ENCODE peak calls at places on chromosomes 6 and 20, in six cellular contexts. G is left lung, S is thoracic aorta, D is upper lobe of right lung, A is trophoblast cell, U is PC-3. F is an unnamed sample. For H3K4me1, the result is how much of the 10 kb centered on the place peaks cover.

GRCh38 chr20:16236589-16237241 is 336.5 kb downstream of the KIF16B start:
- DNase-seq in U (no peak), A (no peak), G (no peak), S (no peak), D (no peak), F (no peak)

GRCh38 chr6:64010646-64011045 is 375.0 kb downstream of the PHF3 start:
- DNase-seq in U (no peak), G (no peak), A (peak), S (no peak), D (no peak), F (no peak)

GRCh38 chr6:47061631-47062300 is 19.6 kb upstream of the ADGRF1 start:
- DNase-seq in G (no peak), A (no peak), S (no peak), U (peak), D (no peak), F (no peak)

GRCh38 chr6:159169193-159169555 is at the start of gene FNDC1:
- DNase-seq in G (peak), A (peak), D (peak), S (no peak), U (no peak), F (no peak)

GRCh38 chr20:45545754-45546453 is 1.3 kb downstream of the EPPIN start:
- DNase-seq in G (no peak), A (peak), S (no peak), U (peak), D (no peak), F (no peak)

GRCh38 chr6:88856566-88856965 is 106.9 kb downstream of the RNGTT start:
- DNase-seq in U (no peak), A (no peak), S (no peak), D (no peak), G (no peak), F (no peak)

GRCh38 chr6:147530132-147531060 is 21.9 kb downstream of the SAMD5 start:
- DNase-seq in S (no peak), A (no peak), U (peak), G (no peak), D (no peak), F (no peak)

GRCh38 chr6:84193140-84193708 is 34.2 kb downstream of the CEP162 start:
- DNase-seq in D (no peak), U (peak), S (no peak), A (no peak), G (no peak), F (no peak)

GRCh38 chr6:144351338-144351737 is 66.2 kb downstream of the UTRN start:
- DNase-seq in G (no peak), D (no peak), S (no peak), A (no peak), U (no peak), F (no peak)
- H3K4me1 ChIP-seq in G (under half), D (half or more), S (under half), A (under half), U (under half), F (under half)

GRCh38 chr20:62822239-62822787 is 5.5 kb downstream of the COL9A3 start:
- DNase-seq in A (no peak), S (no peak), U (no peak), D (no peak), G (no peak), F (no peak)
- H3K4me1 ChIP-seq in A (under half), S (under half), U (under half), D (under half), G (under half), F (under half)

GRCh38 chr20:23585808-23586734 is 17.8 kb upstream of the CST9L start:
- DNase-seq in S (no peak), A (no peak), G (no peak), D (no peak), U (no peak), F (no peak)

GRCh38 chr20:23587631-23588030 is 18.1 kb downstream of the CST9 start:
- DNase-seq in S (no peak), G (no peak), U (no peak), A (no peak), D (no peak), F (no peak)

GRCh38 chr20:23585449-23585807 is 17.1 kb upstream of the CST9L start:
- DNase-seq in A (no peak), U (no peak), G (no peak), S (no peak), D (no peak), F (no peak)

GRCh38 chr20:23586735-23587525 is 18.6 kb upstream of the CST9L start:
- DNase-seq in D (no peak), S (no peak), G (no peak), U (no peak), A (no peak), F (no peak)

GRCh38 chr20:23588434-23589403 is 17.0 kb downstream of the CST9 start:
- DNase-seq in U (no peak), A (no peak), G (no peak), D (no peak), S (no peak), F (no peak)
- H3K4me1 ChIP-seq in U (under half), A (under half), G (under half), D (under half), S (under half), F (under half)

DNA sequence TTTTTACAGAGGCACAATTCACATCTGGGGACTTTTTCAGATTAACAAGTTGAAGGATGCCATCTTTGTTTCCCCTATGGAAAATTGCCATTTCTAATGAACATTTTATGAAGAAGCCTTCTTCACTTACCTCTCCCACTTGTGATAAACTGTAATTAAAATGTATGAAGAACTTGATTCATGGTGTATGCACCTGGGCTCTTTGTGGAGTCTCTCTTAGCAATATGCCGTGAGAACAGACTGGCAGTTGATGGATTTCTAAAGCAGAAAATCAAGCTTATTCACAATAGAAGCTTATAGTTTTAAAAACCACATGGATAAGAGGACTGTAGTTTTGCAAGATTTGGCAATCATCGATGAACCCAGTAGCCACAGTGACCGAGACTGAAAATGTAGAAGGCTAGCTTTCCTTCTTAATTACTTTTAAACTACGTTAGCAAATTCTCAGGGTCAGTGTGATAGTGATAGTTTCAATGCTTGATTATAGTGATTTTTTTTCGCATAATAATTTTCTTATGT is 270.6 kb downstream of the PRL start:
- DNase-seq in G (no peak), S (no peak), U (no peak), D (no peak), A (no peak), F (no peak)
- H3K4me1 ChIP-seq in G (under half), S (under half), U (under half), D (under half), A (under half), F (under half)

DNA sequence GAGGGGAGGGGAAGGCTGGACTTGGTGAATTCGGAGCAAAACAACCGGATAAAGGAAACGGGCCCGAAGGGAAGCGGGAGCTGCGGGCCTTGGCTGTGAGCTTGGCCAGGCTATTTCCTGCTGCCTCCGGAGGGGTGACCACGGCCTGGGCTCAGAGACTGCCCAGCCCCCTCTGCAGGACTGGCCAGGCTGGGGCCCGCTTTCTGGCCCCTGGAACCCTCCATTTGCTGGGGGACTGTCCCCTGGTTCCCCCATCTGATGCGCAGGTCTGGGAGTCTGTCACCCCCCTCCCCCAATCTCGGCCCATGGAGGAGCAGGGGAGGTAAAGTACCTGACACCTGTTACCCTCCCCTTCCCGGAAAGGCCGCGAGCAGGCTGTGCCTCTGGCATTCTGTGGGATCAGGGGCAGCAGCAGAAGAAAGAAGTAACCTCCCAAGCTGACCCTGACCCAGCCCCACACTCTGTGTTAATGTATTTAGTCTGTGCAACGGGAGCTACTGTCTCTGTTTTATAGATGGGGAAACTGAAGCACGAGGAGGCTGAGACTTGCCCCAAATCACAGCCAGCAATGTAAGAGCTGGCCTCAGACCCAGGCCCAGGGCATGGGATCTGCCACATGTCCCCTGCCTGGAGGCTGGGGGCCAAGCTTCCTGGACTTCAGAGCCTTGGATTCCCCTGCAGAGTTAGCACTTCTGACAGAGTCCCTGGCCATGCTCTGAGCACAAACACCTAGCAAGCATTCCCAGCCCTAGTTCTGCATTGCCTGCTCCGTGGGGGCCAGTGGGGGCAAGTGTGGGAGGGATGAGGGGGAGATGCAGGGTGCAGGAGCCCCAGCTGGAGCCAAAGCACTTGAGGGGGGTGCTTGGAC is 3.5 kb downstream of the C20orf204 start:
- DNase-seq in D (no peak), U (no peak), A (no peak), G (no peak), S (no peak), F (no peak)
- H3K4me1 ChIP-seq in D (under half), U (under half), A (under half), G (under half), S (under half), F (under half)

GRCh38 chr20:63848003-63848911 is 13.0 kb upstream of the ABHD16B start:
- DNase-seq in D (no peak), U (no peak), G (no peak), S (no peak), A (no peak), F (no peak)
- H3K4me1 ChIP-seq in D (under half), U (under half), G (under half), S (under half), A (under half), F (under half)

GRCh38 chr6:43919774-43920173 is 149.8 kb downstream of the VEGFA start:
- DNase-seq in S (no peak), U (no peak), A (no peak), G (no peak), D (no peak), F (no peak)
- H3K4me1 ChIP-seq in S (under half), U (under half), A (under half), G (under half), D (under half), F (under half)

GRCh38 chr6:1708141-1708540 is 98.4 kb downstream of the FOXC1 start:
- DNase-seq in U (no peak), A (no peak), D (no peak), G (no peak), S (no peak), F (no peak)
- H3K4me1 ChIP-seq in U (under half), A (under half), D (under half), G (under half), S (under half), F (under half)

DNA sequence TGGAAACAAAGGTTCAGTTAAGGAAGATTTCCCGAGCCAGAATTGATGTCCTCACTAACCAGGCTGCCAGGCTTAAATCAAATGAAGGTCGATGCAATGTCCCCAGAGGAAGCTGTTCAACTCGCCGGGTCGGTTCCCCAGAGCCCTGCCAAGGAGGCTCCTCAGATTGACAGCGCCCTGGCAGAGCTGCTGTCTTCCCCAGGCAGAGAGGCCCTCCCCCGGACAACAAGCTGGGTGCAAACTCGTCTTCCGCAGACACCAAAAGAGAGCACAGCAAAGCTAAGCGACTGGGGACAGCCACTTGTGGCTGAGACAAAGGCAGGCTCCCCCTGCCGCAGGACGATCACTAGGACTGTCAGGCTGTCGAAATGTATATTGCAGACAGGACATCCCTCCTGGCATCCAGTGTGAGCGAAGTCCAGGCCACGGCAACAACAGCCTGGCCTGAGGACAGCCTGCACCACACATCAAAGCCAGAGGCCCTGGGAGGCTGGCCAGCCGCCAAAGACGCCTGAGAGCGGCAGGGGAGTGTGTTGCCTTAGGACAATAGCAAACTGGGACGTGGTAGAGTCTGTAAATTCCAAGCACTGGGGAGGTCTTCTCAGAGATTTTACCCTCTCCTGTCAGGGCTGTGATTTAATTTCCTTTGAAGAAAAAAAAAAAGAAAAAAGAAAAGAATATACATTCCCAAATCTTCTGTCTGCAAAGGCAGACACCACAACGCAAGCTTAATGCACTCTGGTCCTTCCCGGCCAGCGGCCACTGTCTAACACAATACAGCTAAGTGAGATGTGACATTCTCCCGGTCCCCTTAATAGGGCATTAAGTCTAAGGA is 99.1 kb downstream of the HIVEP2 start:
- DNase-seq in U (peak), D (peak), S (peak), G (peak), A (peak), F (peak)
- H3K4me1 ChIP-seq in U (half or more), D (under half), S (under half), G (under half), A (under half), F (under half)

GRCh38 chr6:149293244-149293643 is 24.3 kb upstream of the TAB2 start:
- DNase-seq in D (no peak), A (peak), S (no peak), U (no peak), G (no peak), F (no peak)
- H3K4me1 ChIP-seq in D (under half), A (under half), S (under half), U (under half), G (under half), F (under half)

F was measured in ascending aorta.